ENCODE peak calls at places on chromosome 5, in nine cellular contexts. P, J, C, N, F, B, I, T and O are unnamed samples.

GRCh38 chr5:132203464-132203818 is 24.2 kb downstream of the P4HA2 start:
- DNase-seq in B (no peak), I (peak; percentile 86), J (no peak), T (no peak), N (no peak), P (no peak), C (peak; percentile 47), F (no peak), O (no peak)

GRCh38 chr5:179912951-179913350 is 5.3 kb upstream of the TBC1D9B start:
- DNase-seq in C (no peak), T (no peak), J (no peak), B (peak; percentile 71), I (no peak), F (no peak), P (no peak), N (no peak), O (no peak)

GRCh38 chr5:1508679-1509290 is 15.0 kb downstream of the LPCAT1 start:
- DNase-seq in T (no peak), I (no peak), F (peak; percentile 66), B (peak; percentile 80), J (peak; percentile 58), C (no peak), P (peak; percentile 6), N (no peak), O (no peak)

GRCh38 chr5:133051117-133051546 is 681 bp upstream of the HSPA4 start:
- DNase-seq in N (no peak), C (no peak), I (peak; percentile 59), P (peak; percentile 17), J (no peak), F (no peak), T (no peak), B (no peak), O (no peak)

GRCh38 chr5:173324115-173325001 is 3.9 kb downstream of the STC2 start:
- DNase-seq in I (peak; percentile 93), F (peak; percentile 90), T (no peak), J (peak; percentile 91), N (no peak), B (peak; percentile 68), C (peak; percentile 87), P (peak; percentile 59), O (no peak)

GRCh38 chr5:59829389-59829788 is 64.1 kb downstream of the PDE4D start:
- DNase-seq in N (no peak), F (no peak), B (no peak), T (no peak), P (no peak), J (no peak), C (peak; percentile 81), I (peak; percentile 48), O (no peak)

GRCh38 chr5:14581891-14582796 is 552 bp downstream of the OTULINL start:
- DNase-seq in P (peak; percentile 50), J (peak; percentile 75), B (peak; percentile 96), F (peak; percentile 83), I (peak; percentile 58), C (peak; percentile 43), T (peak; percentile 78), N (peak; percentile 58), O (peak; percentile 92)

GRCh38 chr5:80569961-80570786 is at the start of gene ANKRD34B:
- DNase-seq in J (no peak), C (peak; percentile 26), T (peak; percentile 37), F (peak; percentile 73), B (peak; percentile 86), P (no peak), I (peak; percentile 26), N (peak; percentile 41), O (peak; percentile 66)

GRCh38 chr5:142797420-142797819 is 27.2 kb downstream of the ARHGAP26 start:
- DNase-seq in N (no peak), C (no peak), J (no peak), T (no peak), F (no peak), P (no peak), B (no peak), I (no peak), O (no peak)

GRCh38 chr5:21398511-21398910 is 1410.5 kb upstream of the CDH18 start:
- DNase-seq in N (peak; percentile 35), B (no peak), T (no peak), J (no peak), F (no peak), P (no peak), C (no peak), I (no peak), O (no peak)

GRCh38 chr5:150154618-150155134 is 969 bp downstream of the PDGFRB start:
- DNase-seq in B (no peak), F (no peak), C (no peak), I (peak; percentile 50), N (no peak), J (no peak), P (no peak), T (no peak), O (no peak)

GRCh38 chr5:106258591-106259125 is 1412.1 kb downstream of the EFNA5 start:
- DNase-seq in P (no peak), I (peak; percentile 14), N (no peak), F (no peak), J (no peak), T (peak; percentile 5), C (no peak), B (no peak), O (no peak)

GRCh38 chr5:16178745-16179372 is 732 bp downstream of the MARCHF11 start:
- DNase-seq in I (peak; percentile 73), P (no peak), T (peak; percentile 11), C (peak; percentile 55), B (peak; percentile 71), F (peak; percentile 87), J (peak; percentile 67), N (peak; percentile 96), O (no peak)

GRCh38 chr5:74766348-74766886 is 500 bp downstream of the GFM2 start:
- DNase-seq in I (peak; percentile 84), T (no peak), C (peak; percentile 81), B (no peak), J (no peak), P (no peak), F (no peak), N (peak; percentile 20), O (peak; percentile 80)

GRCh38 chr5:148228392-148228984 is 9.8 kb upstream of the MARCOL start:
- DNase-seq in P (no peak), B (no peak), N (no peak), T (no peak), F (no peak), J (no peak), I (no peak), C (no peak), O (no peak)

GRCh38 chr5:148229840-148230239 is 8.5 kb upstream of the MARCOL start:
- DNase-seq in P (no peak), B (no peak), F (no peak), I (no peak), N (no peak), C (no peak), T (no peak), J (no peak), O (no peak)

GRCh38 chr5:148230240-148230639 is 8.1 kb upstream of the MARCOL start:
- DNase-seq in T (no peak), B (no peak), N (no peak), P (no peak), C (no peak), J (no peak), I (no peak), F (no peak), O (no peak)
- H3K9me3 ChIP-seq in T (no peaks in the 10 kb centered on the region), B (no peaks in the 10 kb centered on the region), N (no peaks in the 10 kb centered on the region), P (no peaks in the 10 kb centered on the region), C (no peaks in the 10 kb centered on the region), J (no peaks in the 10 kb centered on the region), I (no peaks in the 10 kb centered on the region), F (no peaks in the 10 kb centered on the region), O (no peaks in the 10 kb centered on the region)

DNA sequence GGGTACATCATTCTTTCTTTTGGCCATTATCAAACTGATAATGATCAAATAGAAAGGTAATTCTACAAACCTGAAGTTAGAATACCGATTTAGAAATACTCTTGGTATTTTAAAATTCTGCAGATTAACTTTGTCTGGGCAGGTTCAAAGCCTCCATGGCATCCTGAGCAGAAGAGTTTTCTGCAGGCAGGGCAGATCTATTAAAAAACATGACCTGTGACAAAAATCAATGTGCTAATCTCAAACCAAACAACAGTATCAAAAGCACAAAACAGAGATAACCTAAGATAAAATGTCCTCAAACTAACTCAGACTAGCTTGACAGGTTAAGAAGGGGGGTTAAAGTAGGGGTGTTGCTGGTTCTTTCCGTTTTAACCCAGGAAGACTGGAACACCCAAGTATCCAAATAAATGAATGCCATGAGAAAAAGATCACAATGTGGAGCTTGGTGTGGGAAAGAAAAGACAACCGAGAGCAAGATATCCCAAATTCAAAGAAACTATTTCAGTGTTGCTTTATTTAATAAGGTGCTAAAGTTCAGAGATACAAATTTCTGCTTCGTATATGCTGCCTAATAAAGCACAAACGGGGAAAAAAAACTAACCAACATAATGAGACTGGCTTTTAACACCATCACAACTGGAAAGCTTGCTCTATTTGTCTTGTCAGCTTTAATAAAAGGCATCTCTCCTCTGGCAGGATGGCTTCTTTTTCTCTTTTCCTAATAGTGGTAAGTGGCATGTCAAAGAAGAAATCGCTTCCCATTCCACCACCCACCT is 2.4 kb downstream of the EFNA5 start:
- DNase-seq in I (no peak), C (no peak), B (no peak), P (no peak), J (no peak), N (no peak), T (no peak), F (no peak), O (no peak)
- H3K4me3 ChIP-seq in I (no peak overlapping the region), C (peak overlapping the region; percentile 93), B (no peak overlapping the region), P (no peak overlapping the region), J (peak overlapping the region; percentile 60), N (peak overlapping the region; percentile 73), T (peak overlapping the region; percentile 66), F (peak overlapping the region; percentile 85), O (no peak overlapping the region)

GRCh38 chr5:141512390-141513020 is 23.6 kb downstream of the PCDHGC5 start:
- DNase-seq in J (peak; percentile 92), P (peak; percentile 87), C (peak; percentile 80), N (peak; percentile 85), T (peak; percentile 20), B (peak; percentile 96), I (peak; percentile 78), F (peak; percentile 95), O (peak; percentile 77)

GRCh38 chr5:141510160-141510559 is 21.3 kb downstream of the PCDHGC5 start:
- DNase-seq in F (no peak), I (no peak), T (no peak), N (no peak), P (no peak), J (no peak), B (no peak), C (no peak), O (no peak)

GRCh38 chr5:141510850-141511718 is 22.2 kb downstream of the PCDHGC5 start:
- DNase-seq in F (no peak), C (no peak), P (no peak), N (no peak), J (no peak), B (no peak), I (no peak), T (no peak), O (no peak)

GRCh38 chr5:141513021-141513626 is 24.2 kb downstream of the PCDHGC5 start:
- DNase-seq in B (peak; percentile 86), N (peak; percentile 62), P (no peak), C (peak; percentile 65), T (no peak), J (peak; percentile 76), F (peak; percentile 85), I (peak; percentile 83), O (no peak)

GRCh38 chr5:141511771-141512325 is 23.0 kb downstream of the PCDHGC5 start:
- DNase-seq in F (no peak), J (no peak), C (no peak), T (no peak), P (no peak), B (no peak), I (no peak), N (no peak), O (no peak)
- H3K4me1 ChIP-seq in F (peaks cover 2% of the 10 kb centered on the region), J (peaks cover 66% of the 10 kb centered on the region), C (peaks cover 74% of the 10 kb centered on the region), T (peaks cover 24% of the 10 kb centered on the region), P (peaks cover 18% of the 10 kb centered on the region), B (peaks cover 73% of the 10 kb centered on the region), I (peaks cover 76% of the 10 kb centered on the region), N (peaks cover 20% of the 10 kb centered on the region), O (peaks cover 18% of the 10 kb centered on the region)

GRCh38 chr5:95076395-95077165 is 208.3 kb downstream of the MCTP1 start:
- DNase-seq in N (no peak), F (no peak), I (no peak), B (no peak), J (no peak), P (no peak), T (no peak), C (no peak), O (no peak)
- H3K9me3 ChIP-seq in N (no peaks in the 10 kb centered on the region), F (peaks cover 3% of the 10 kb centered on the region), I (no peaks in the 10 kb centered on the region), B (no peaks in the 10 kb centered on the region), J (no peaks in the 10 kb centered on the region), P (no peaks in the 10 kb centered on the region), T (peaks cover 4% of the 10 kb centered on the region), C (no peaks in the 10 kb centered on the region), O (no peaks in the 10 kb centered on the region)